ENCODE peak calls at places on chromosome 6, in four cellular contexts. J is T-helper 2 cell, B is C1 segment of cervical spinal cord, G is nephron progenitor cell. P is an unnamed sample.
A peak's percentile ranks its signal among the peaks of the same experiment; 100 is the strongest.

GRCh38 chr6:108556250-108556649 is 4.5 kb upstream of the FOXO3 start:
- DNase-seq in J (no peak), B (no peak), G (no peak), P (no peak)

GRCh38 chr6:153616506-153616905 is 422.5 kb upstream of the OPRM1 start:
- DNase-seq in J (no peak), B (no peak), G (no peak), P (no peak)

GRCh38 chr6:116010400-116011095 is 50.1 kb downstream of the FRK start:
- DNase-seq in J (no peak), B (peak; percentile 8), G (peak; percentile 60), P (peak; percentile 29)

GRCh38 chr6:42013134-42013516 is 37.2 kb upstream of the TAF8 start:
- DNase-seq in J (no peak), B (no peak), G (no peak), P (no peak)

GRCh38 chr6:138618168-138618567 is 118.9 kb upstream of the NHSL1 start:
- DNase-seq in J (no peak), B (no peak), G (no peak), P (no peak)

GRCh38 chr6:72811971-72812421 is 190.1 kb downstream of the KCNQ5 start:
- DNase-seq in J (no peak), B (no peak), G (no peak), P (no peak)

GRCh38 chr6:56246941-56247653 is at the start of gene COL21A1:
- DNase-seq in J (no peak), B (no peak), G (peak; percentile 83), P (no peak)

GRCh38 chr6:84150680-84151079 is 76.8 kb downstream of the CEP162 start:
- DNase-seq in J (no peak), B (peak; percentile 79), G (no peak), P (no peak)

GRCh38 chr6:88168362-88168761 is 2.2 kb upstream of the CNR1 start:
- DNase-seq in J (no peak), B (no peak), G (no peak), P (no peak)

GRCh38 chr6:82408952-82409421 is 45.4 kb downstream of the TPBG start:
- DNase-seq in J (no peak), B (no peak), G (no peak), P (no peak)

GRCh38 chr6:26025047-26025893 is 62.0 kb upstream of the HFE start:
- DNase-seq in J (no peak), B (no peak), G (no peak), P (no peak)

GRCh38 chr6:11381801-11382513 is 149.5 kb upstream of the NEDD9 start:
- DNase-seq in J (peak; percentile 16), B (no peak), G (no peak), P (peak; percentile 58)

GRCh38 chr6:141726158-141726557 is 406.6 kb upstream of the GJE1 start:
- DNase-seq in J (no peak), B (no peak), G (no peak), P (no peak)

GRCh38 chr6:17635568-17635967 is 35.5 kb downstream of the FAM8A1 start:
- DNase-seq in J (no peak), B (no peak), G (no peak), P (no peak)

GRCh38 chr6:121503633-121504032 is 68.2 kb downstream of the GJA1 start:
- DNase-seq in J (no peak), B (no peak), G (no peak), P (no peak)

GRCh38 chr6:2791124-2792050 is 26.2 kb downstream of the WRNIP1 start:
- DNase-seq in J (no peak), B (peak; percentile 7), G (peak; percentile 53), P (no peak)

GRCh38 chr6:110554966-110555460 is 78.6 kb upstream of the SLC22A16 start:
- DNase-seq in J (no peak), B (peak; percentile 14), G (no peak), P (no peak)

GRCh38 chr6:115004982-115005381 is 662.2 kb upstream of the HS3ST5 start:
- DNase-seq in J (no peak), B (no peak), G (no peak), P (no peak)

GRCh38 chr6:127366281-127367022 is 23.0 kb upstream of the ECHDC1 start:
- DNase-seq in J (no peak), B (no peak), G (no peak), P (no peak)

GRCh38 chr6:3738381-3739131 is 13.0 kb downstream of the PXDC1 start:
- DNase-seq in J (no peak), B (no peak), G (no peak), P (no peak)

GRCh38 chr6:16514249-16514648 is 247.0 kb downstream of the ATXN1 start:
- DNase-seq in J (no peak), B (no peak), G (no peak), P (no peak)

GRCh38 chr6:90000864-90001731 is 106.8 kb downstream of the GJA10 start:
- DNase-seq in J (no peak), B (no peak), G (no peak), P (no peak)

GRCh38 chr6:91482498-91482897 is 895.6 kb upstream of the MAP3K7 start:
- DNase-seq in J (no peak), B (no peak), G (no peak), P (no peak)

GRCh38 chr6:53487080-53487479 is 57.8 kb downstream of the GCLC start:
- DNase-seq in J (no peak), B (no peak), G (no peak), P (no peak)

GRCh38 chr6:107600936-107601335 is 111.0 kb downstream of the SOBP start:
- DNase-seq in J (no peak), B (no peak), G (peak; percentile 48), P (no peak)

GRCh38 chr6:169589699-169590257 is 112.1 kb downstream of the WDR27 start:
- DNase-seq in J (no peak), B (no peak), G (no peak), P (no peak)

GRCh38 chr6:28789553-28790083 is 134.2 kb downstream of the TRIM27 start:
- DNase-seq in J (no peak), B (no peak), G (no peak), P (no peak)

GRCh38 chr6:11183761-11184362 is 48.6 kb downstream of the NEDD9 start:
- DNase-seq in J (no peak), B (no peak), G (no peak), P (no peak)

GRCh38 chr6:46323312-46323965 is 152.7 kb upstream of the ENPP5 start:
- DNase-seq in J (no peak), B (no peak), G (no peak), P (no peak)

P was measured in activated B cell treated with CpG ODN at 0.5 μM for 24 hours.